ENCODE peak calls at places on chromosomes 13 and 19, in eight cellular contexts. L, S, U, C, N, Z, A and Y are unnamed samples.

GRCh38 chr19:3024509-3024869 is 4.6 kb downstream of the TLE2 start:
- DNase-seq in L (no peak), S (no peak), U (no peak), C (no peak), N (peak), Z (no peak), A (no peak), Y (no peak)

GRCh38 chr13:41150058-41150457 is 17.5 kb upstream of the KBTBD6 start:
- DNase-seq in L (no peak), S (no peak), U (no peak), C (no peak), N (no peak), Z (no peak), A (no peak), Y (no peak)

GRCh38 chr19:35184267-35184666 is 29.7 kb downstream of the FXYD5 start:
- DNase-seq in L (no peak), S (no peak), U (no peak), C (no peak), N (no peak), Z (no peak), A (no peak), Y (no peak)

GRCh38 chr13:103731959-103732358 is 665.7 kb upstream of the SLC10A2 start:
- DNase-seq in L (no peak), S (no peak), U (no peak), C (no peak), N (no peak), Z (no peak), A (no peak), Y (no peak)

GRCh38 chr19:40623403-40624239 is 22.5 kb downstream of the LTBP4 start:
- DNase-seq in L (peak), S (peak), U (no peak), C (peak), N (peak), Z (peak), A (no peak), Y (no peak)

GRCh38 chr19:35070471-35070870 is 28.9 kb downstream of the HPN start:
- DNase-seq in L (no peak), S (no peak), U (no peak), C (no peak), N (no peak), Z (no peak), A (no peak), Y (no peak)

GRCh38 chr19:46225558-46226004 is 4.0 kb upstream of the IGFL1 start:
- DNase-seq in L (no peak), S (no peak), U (no peak), C (no peak), N (no peak), Z (no peak), A (no peak), Y (no peak)

GRCh38 chr13:91162180-91162579 is 185.3 kb upstream of the MIR17HG start:
- DNase-seq in L (no peak), S (peak), U (no peak), C (no peak), N (no peak), Z (peak), A (no peak), Y (no peak)

GRCh38 chr13:96899946-96900345 is 94.3 kb downstream of the OXGR1 start:
- DNase-seq in L (no peak), S (no peak), U (no peak), C (no peak), N (no peak), Z (no peak), A (no peak), Y (no peak)

GRCh38 chr13:37225414-37226047 is 120.1 kb upstream of the CSNK1A1L start:
- DNase-seq in L (no peak), S (no peak), U (no peak), C (no peak), N (no peak), Z (no peak), A (peak), Y (no peak)

GRCh38 chr13:73717632-73718031 is 416.6 kb downstream of the KLF12 start:
- DNase-seq in L (no peak), S (no peak), U (no peak), C (no peak), N (no peak), Z (no peak), A (no peak), Y (no peak)

GRCh38 chr19:47093841-47094240 is 19.7 kb downstream of the ZC3H4 start:
- DNase-seq in L (no peak), S (no peak), U (no peak), C (no peak), N (peak), Z (no peak), A (no peak), Y (no peak)

GRCh38 chr13:26946675-26947342 is 186.2 kb upstream of the GPR12 start:
- DNase-seq in L (peak), S (peak), U (no peak), C (no peak), N (no peak), Z (peak), A (peak), Y (peak)

GRCh38 chr13:108595416-108596257 is 33.8 kb upstream of the MYO16 start:
- DNase-seq in L (no peak), S (peak), U (no peak), C (no peak), N (peak), Z (no peak), A (no peak), Y (peak)

GRCh38 chr13:41458939-41459753 is 1.8 kb downstream of the RGCC start:
- DNase-seq in L (no peak), S (no peak), U (no peak), C (no peak), N (peak), Z (peak), A (peak), Y (peak)

GRCh38 chr19:56971230-56971629 is 130.7 kb upstream of the PEG3 start:
- DNase-seq in L (no peak), S (no peak), U (no peak), C (no peak), N (no peak), Z (no peak), A (no peak), Y (no peak)

GRCh38 chr19:19040417-19040816 is 7.0 kb downstream of the ARMC6 start:
- DNase-seq in L (no peak), S (no peak), U (no peak), C (no peak), N (no peak), Z (no peak), A (peak), Y (no peak)

GRCh38 chr19:8340341-8341096 is 2.5 kb downstream of the KANK3 start:
- DNase-seq in L (no peak), S (no peak), U (no peak), C (peak), N (no peak), Z (no peak), A (no peak), Y (no peak)

GRCh38 chr13:25690582-25690981 is 318.8 kb downstream of the ATP8A2 start:
- DNase-seq in L (no peak), S (no peak), U (no peak), C (no peak), N (no peak), Z (no peak), A (no peak), Y (no peak)

GRCh38 chr19:1853295-1854031 is 5.2 kb upstream of the REXO1 start:
- DNase-seq in L (no peak), S (peak), U (peak), C (peak), N (peak), Z (peak), A (peak), Y (no peak)

GRCh38 chr19:41958367-41959055 is 610 bp downstream of the RABAC1 start:
- DNase-seq in L (no peak), S (peak), U (peak), C (peak), N (peak), Z (peak), A (peak), Y (peak)

GRCh38 chr13:35388979-35389378 is 87.5 kb downstream of the MAB21L1 start:
- DNase-seq in L (no peak), S (no peak), U (no peak), C (no peak), N (no peak), Z (no peak), A (peak), Y (no peak)

GRCh38 chr13:30690282-30691188 is 44.8 kb upstream of the ALOX5AP start:
- DNase-seq in L (no peak), S (no peak), U (no peak), C (peak), N (no peak), Z (peak), A (peak), Y (peak)